ENCODE peak calls at places on chromosomes 5 and 9, in nine cellular contexts. One of them, this sample, is unnamed.

GRCh38 chr5:8585230-8586018 is 716.5 kb downstream of the MTRR start:
- DNase-seq in ELR: peak
- DNase-seq in occipital lobe: no peak
- DNase-seq in activated CD4-positive, alpha-beta T cell treated with anti-CD3 and anti-CD28 coated beads, Interleukin-2, amount 50 U/mL, for 24 hours: no peak
- DNase-seq in activated T-cell treated with anti-CD3 and anti-CD28 coated beads, Interleukin-2, amount 50 U/mL, for 1 hour: no peak
- DNase-seq in NCI-H1092 treated with DMSO at 0.1 percent for 48 hours: no peak
- DNase-seq in nucleus accumbens: no peak
- DNase-seq in amygdala: no peak
- DNase-seq in EL: no peak
- DNase-seq in this sample: no peak

GRCh38 chr9:14051459-14051858 is 262.5 kb downstream of the NFIB start:
- DNase-seq in occipital lobe: no peak
- DNase-seq in ELR: no peak
- DNase-seq in NCI-H1092 treated with DMSO at 0.1 percent for 48 hours: no peak
- DNase-seq in amygdala: no peak
- DNase-seq in activated CD4-positive, alpha-beta T cell treated with anti-CD3 and anti-CD28 coated beads, Interleukin-2, amount 50 U/mL, for 24 hours: no peak
- DNase-seq in nucleus accumbens: no peak
- DNase-seq in activated T-cell treated with anti-CD3 and anti-CD28 coated beads, Interleukin-2, amount 50 U/mL, for 1 hour: no peak
- DNase-seq in EL: no peak
- DNase-seq in this sample: no peak

GRCh38 chr5:43582082-43583005 is 20.6 kb upstream of the NNT start:
- DNase-seq in NCI-H1092 treated with DMSO at 0.1 percent for 48 hours: no peak
- DNase-seq in occipital lobe: no peak
- DNase-seq in ELR: no peak
- DNase-seq in activated CD4-positive, alpha-beta T cell treated with anti-CD3 and anti-CD28 coated beads, Interleukin-2, amount 50 U/mL, for 24 hours: no peak
- DNase-seq in EL: no peak
- DNase-seq in amygdala: no peak
- DNase-seq in nucleus accumbens: no peak
- DNase-seq in activated T-cell treated with anti-CD3 and anti-CD28 coated beads, Interleukin-2, amount 50 U/mL, for 1 hour: no peak
- DNase-seq in this sample: no peak

GRCh38 chr9:37246825-37247224 is 126.5 kb downstream of the ZCCHC7 start:
- DNase-seq in nucleus accumbens: no peak
- DNase-seq in activated T-cell treated with anti-CD3 and anti-CD28 coated beads, Interleukin-2, amount 50 U/mL, for 1 hour: no peak
- DNase-seq in occipital lobe: no peak
- DNase-seq in amygdala: no peak
- DNase-seq in EL: no peak
- DNase-seq in activated CD4-positive, alpha-beta T cell treated with anti-CD3 and anti-CD28 coated beads, Interleukin-2, amount 50 U/mL, for 24 hours: no peak
- DNase-seq in ELR: no peak
- DNase-seq in NCI-H1092 treated with DMSO at 0.1 percent for 48 hours: no peak
- DNase-seq in this sample: no peak

GRCh38 chr5:71537681-71538080 is 49.5 kb upstream of the MCCC2 start:
- DNase-seq in NCI-H1092 treated with DMSO at 0.1 percent for 48 hours: no peak
- DNase-seq in activated T-cell treated with anti-CD3 and anti-CD28 coated beads, Interleukin-2, amount 50 U/mL, for 1 hour: no peak
- DNase-seq in amygdala: no peak
- DNase-seq in nucleus accumbens: no peak
- DNase-seq in activated CD4-positive, alpha-beta T cell treated with anti-CD3 and anti-CD28 coated beads, Interleukin-2, amount 50 U/mL, for 24 hours: no peak
- DNase-seq in occipital lobe: no peak
- DNase-seq in EL: no peak
- DNase-seq in ELR: no peak
- DNase-seq in this sample: no peak

GRCh38 chr9:84000186-84000585 is 19.6 kb downstream of the RMI1 start:
- DNase-seq in ELR: no peak
- DNase-seq in EL: no peak
- DNase-seq in nucleus accumbens: no peak
- DNase-seq in occipital lobe: no peak
- DNase-seq in activated CD4-positive, alpha-beta T cell treated with anti-CD3 and anti-CD28 coated beads, Interleukin-2, amount 50 U/mL, for 24 hours: no peak
- DNase-seq in activated T-cell treated with anti-CD3 and anti-CD28 coated beads, Interleukin-2, amount 50 U/mL, for 1 hour: no peak
- DNase-seq in NCI-H1092 treated with DMSO at 0.1 percent for 48 hours: no peak
- DNase-seq in amygdala: no peak
- DNase-seq in this sample: no peak

GRCh38 chr5:151420127-151420526 is 27.3 kb upstream of the SLC36A1 start:
- DNase-seq in amygdala: no peak
- DNase-seq in EL: no peak
- DNase-seq in activated T-cell treated with anti-CD3 and anti-CD28 coated beads, Interleukin-2, amount 50 U/mL, for 1 hour: no peak
- DNase-seq in occipital lobe: no peak
- DNase-seq in nucleus accumbens: no peak
- DNase-seq in NCI-H1092 treated with DMSO at 0.1 percent for 48 hours: no peak
- DNase-seq in activated CD4-positive, alpha-beta T cell treated with anti-CD3 and anti-CD28 coated beads, Interleukin-2, amount 50 U/mL, for 24 hours: no peak
- DNase-seq in ELR: no peak
- DNase-seq in this sample: no peak

GRCh38 chr9:126676685-126677143 is 63.0 kb downstream of the LMX1B start:
- DNase-seq in ELR: no peak
- DNase-seq in activated CD4-positive, alpha-beta T cell treated with anti-CD3 and anti-CD28 coated beads, Interleukin-2, amount 50 U/mL, for 24 hours: no peak
- DNase-seq in occipital lobe: no peak
- DNase-seq in EL: no peak
- DNase-seq in activated T-cell treated with anti-CD3 and anti-CD28 coated beads, Interleukin-2, amount 50 U/mL, for 1 hour: no peak
- DNase-seq in NCI-H1092 treated with DMSO at 0.1 percent for 48 hours: no peak
- DNase-seq in amygdala: no peak
- DNase-seq in nucleus accumbens: no peak
- DNase-seq in this sample: no peak

GRCh38 chr9:122221223-122221811 is 7.4 kb downstream of the LHX6 start:
- DNase-seq in EL: no peak
- DNase-seq in NCI-H1092 treated with DMSO at 0.1 percent for 48 hours: no peak
- DNase-seq in activated CD4-positive, alpha-beta T cell treated with anti-CD3 and anti-CD28 coated beads, Interleukin-2, amount 50 U/mL, for 24 hours: no peak
- DNase-seq in amygdala: no peak
- DNase-seq in activated T-cell treated with anti-CD3 and anti-CD28 coated beads, Interleukin-2, amount 50 U/mL, for 1 hour: no peak
- DNase-seq in nucleus accumbens: no peak
- DNase-seq in occipital lobe: no peak
- DNase-seq in ELR: no peak
- DNase-seq in this sample: no peak